ENCODE peak calls at places on chromosomes 7 and 10, in seven cellular contexts. R is SK-N-SH, K is MM.1S, P is GM23338, X is GM23248, M is hepatocyte, J is neural progenitor cell. Q is an unnamed sample.

GRCh38 chr7:20219446-20220292 is 2.5 kb upstream of the MACC1 start:
- DNase-seq in R (no peak), K (peak; percentile 99), P (peak; percentile 26), X (peak; percentile 71), M (peak; percentile 85), J (no peak), Q (no peak)

GRCh38 chr10:79295593-79295992 is 51.7 kb upstream of the PPIF start:
- DNase-seq in R (no peak), K (no peak), P (no peak), X (no peak), M (no peak), J (no peak), Q (no peak)

GRCh38 chr10:69512901-69513300 is 60.3 kb downstream of the NEUROG3 start:
- DNase-seq in R (no peak), K (no peak), P (no peak), X (peak; percentile 33), M (no peak), J (no peak), Q (no peak)

GRCh38 chr7:87339373-87339897 is 6.0 kb upstream of the CROT start:
- DNase-seq in R (no peak), K (no peak), P (no peak), X (no peak), M (no peak), J (no peak), Q (no peak)

GRCh38 chr7:111242361-111242760 is 151.4 kb downstream of the LRRN3 start:
- DNase-seq in R (no peak), K (no peak), P (no peak), X (no peak), M (no peak), J (peak; percentile 2), Q (no peak)

GRCh38 chr7:133845005-133845404 is 282.1 kb upstream of the LRGUK start:
- DNase-seq in R (no peak), K (no peak), P (no peak), X (no peak), M (no peak), J (no peak), Q (no peak)

GRCh38 chr7:134757938-134758337 is 21.5 kb upstream of the CALD1 start:
- DNase-seq in R (no peak), K (no peak), P (no peak), X (peak; percentile 69), M (no peak), J (no peak), Q (no peak)

GRCh38 chr10:5343092-5343491 is 21.7 kb upstream of the UCN3 start:
- DNase-seq in R (no peak), K (no peak), P (no peak), X (no peak), M (no peak), J (no peak), Q (no peak)

GRCh38 chr7:110604206-110604605 is 486.7 kb upstream of the LRRN3 start:
- DNase-seq in R (no peak), K (no peak), P (no peak), X (no peak), M (no peak), J (no peak), Q (no peak)

GRCh38 chr7:5296015-5296621 is 13.4 kb downstream of the SLC29A4 start:
- DNase-seq in R (no peak), K (no peak), P (peak; percentile 62), X (no peak), M (no peak), J (peak; percentile 86), Q (no peak)

GRCh38 chr10:131282961-131283360 is 28.6 kb downstream of the TCERG1L start:
- DNase-seq in R (no peak), K (no peak), P (no peak), X (no peak), M (no peak), J (no peak), Q (no peak)

GRCh38 chr7:22043367-22043766 is 97.7 kb upstream of the CDCA7L start:
- DNase-seq in R (no peak), K (no peak), P (no peak), X (peak; percentile 22), M (no peak), J (no peak), Q (no peak)

GRCh38 chr7:56048245-56048644 is 3.0 kb downstream of the PSPH start:
- DNase-seq in R (no peak), K (no peak), P (no peak), X (no peak), M (no peak), J (no peak), Q (no peak)
- TF ChIP-seq EZH2phosphoT487 in R (no peak), K (no peak), P (no peak), X (no peak), M (no peak), J (no peak), Q (no peak)

DNA sequence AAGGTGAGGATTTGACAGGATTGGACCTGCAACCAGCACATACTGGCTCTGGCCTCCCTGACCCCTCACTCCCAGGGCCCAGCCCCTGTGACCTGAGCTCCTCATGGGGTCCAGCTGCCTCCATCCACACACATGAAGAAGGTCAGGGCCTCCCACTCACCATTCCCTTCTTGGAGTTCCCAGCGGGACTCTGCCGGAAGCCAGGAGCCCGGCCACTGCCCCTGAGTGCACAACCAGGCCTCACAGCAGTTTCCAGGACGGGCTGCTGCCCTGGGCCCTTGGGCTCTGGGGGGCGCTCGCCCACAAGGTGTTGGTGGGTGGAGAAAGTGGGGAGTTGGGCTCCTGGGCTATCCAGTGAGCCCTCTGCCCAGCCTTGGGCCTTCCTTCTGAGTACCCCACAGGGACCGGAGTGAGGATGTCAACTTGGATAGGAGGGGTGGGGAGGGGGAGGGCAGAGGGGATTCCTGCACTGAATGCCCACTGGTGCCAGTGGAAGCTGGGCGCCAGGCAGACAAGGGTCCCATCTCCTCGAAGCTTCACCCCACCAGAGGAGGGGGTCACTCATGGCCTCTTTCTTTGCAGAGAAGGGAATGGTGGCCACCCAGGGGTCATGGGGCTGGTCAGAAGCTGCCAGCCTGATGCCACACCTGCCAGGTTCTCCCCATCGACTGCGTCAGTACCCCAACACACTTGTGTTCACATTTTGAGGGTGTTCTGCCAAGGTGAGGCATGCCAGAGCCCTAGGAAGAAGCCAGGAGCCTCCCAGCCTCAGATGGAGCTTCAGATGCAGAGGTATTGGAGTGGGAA is 115.3 kb downstream of the PTPN20 start:
- DNase-seq in R (no peak), K (no peak), P (no peak), X (no peak), M (no peak), J (no peak), Q (no peak)
- TF ChIP-seq EZH2phosphoT487 in R (no peak), K (no peak), P (no peak), X (no peak), M (no peak), J (no peak), Q (no peak)

GRCh38 chr7:12647364-12648219 is 39.8 kb upstream of the ARL4A start:
- DNase-seq in R (no peak), K (no peak), P (no peak), X (peak; percentile 87), M (peak; percentile 24), J (no peak), Q (peak; percentile 80)

GRCh38 chr7:12648704-12649261 is 38.6 kb upstream of the ARL4A start:
- DNase-seq in R (no peak), K (no peak), P (peak; percentile 47), X (no peak), M (no peak), J (peak; percentile 54), Q (no peak)

GRCh38 chr7:12646139-12646538 is 41.3 kb upstream of the ARL4A start:
- DNase-seq in R (no peak), K (no peak), P (peak; percentile 61), X (no peak), M (no peak), J (peak; percentile 16), Q (no peak)

GRCh38 chr7:12650080-12650479 is 37.4 kb upstream of the ARL4A start:
- DNase-seq in R (no peak), K (no peak), P (no peak), X (no peak), M (no peak), J (no peak), Q (no peak)

DNA sequence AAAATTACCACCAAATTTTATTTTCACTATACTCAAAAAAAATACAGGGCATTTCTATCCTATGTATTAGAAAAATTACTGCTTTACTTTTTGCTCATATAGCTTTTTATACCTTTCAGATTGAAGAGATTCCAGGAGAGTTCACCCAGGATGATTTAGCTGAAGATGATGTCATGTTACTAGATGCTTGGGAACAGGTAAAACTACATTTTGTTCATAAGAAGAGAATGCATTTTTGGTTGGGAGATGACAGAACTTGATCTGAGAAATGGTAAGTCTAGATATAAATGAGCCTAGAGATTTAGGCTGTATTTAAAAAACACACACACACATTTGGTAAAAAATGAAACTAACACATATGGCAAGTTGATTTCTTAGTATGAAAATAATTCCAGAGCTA is 38.1 kb upstream of the ARL4A start:
- DNase-seq in R (no peak), K (no peak), P (no peak), X (no peak), M (no peak), J (no peak), Q (no peak)
- TF ChIP-seq EZH2phosphoT487 in R (no peak), K (no peak), P (no peak), X (no peak), M (no peak), J (no peak), Q (no peak)

GRCh38 chr10:112376578-112376855 is 2.6 kb downstream of the ACSL5 start:
- DNase-seq in R (no peak), K (no peak), P (no peak), X (no peak), M (no peak), J (no peak), Q (no peak)
- TF ChIP-seq EZH2phosphoT487 in R (no peak), K (no peak), P (no peak), X (no peak), M (no peak), J (no peak), Q (no peak)

GRCh38 chr10:32961892-32962369 is 3.9 kb upstream of the ITGB1 start:
- DNase-seq in R (no peak), K (no peak), P (peak; percentile 74), X (peak; percentile 91), M (peak; percentile 38), J (no peak), Q (peak; percentile 69)
- TF ChIP-seq EZH2phosphoT487 in R (no peak), K (no peak), P (no peak), X (no peak), M (no peak), J (no peak), Q (no peak)

GRCh38 chr10:100621360-100622205 is 85.8 kb downstream of the HIF1AN start:
- DNase-seq in R (peak; percentile 56), K (no peak), P (no peak), X (no peak), M (no peak), J (no peak), Q (no peak)
- TF ChIP-seq EZH2phosphoT487 in R (no peak), K (no peak), P (no peak), X (no peak), M (no peak), J (no peak), Q (no peak)

DNA sequence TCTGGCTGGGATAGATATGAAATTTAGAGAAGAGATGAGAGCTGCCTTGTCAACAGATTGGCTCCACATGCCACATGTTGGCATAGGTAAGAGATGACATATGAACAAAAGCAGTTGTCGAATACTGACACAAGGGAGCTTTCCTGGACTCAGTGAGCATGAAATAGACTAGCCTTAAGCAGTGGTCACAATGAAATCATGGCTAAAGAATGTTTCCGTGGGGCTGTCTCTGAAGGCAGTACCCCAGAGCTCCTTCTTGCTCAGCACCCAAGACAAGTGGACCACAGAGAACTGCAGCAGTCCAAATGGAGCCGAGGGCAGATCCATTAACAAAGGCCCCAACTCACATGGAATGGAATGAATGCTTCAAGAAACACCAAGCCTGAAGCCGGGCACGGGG is 445.4 kb downstream of the GFRA1 start:
- DNase-seq in R (no peak), K (no peak), P (no peak), X (peak; percentile 73), M (no peak), J (no peak), Q (no peak)
- TF ChIP-seq EZH2phosphoT487 in R (no peak), K (no peak), P (no peak), X (no peak), M (no peak), J (no peak), Q (no peak)

GRCh38 chr10:30701471-30702173 is 72.1 kb upstream of the LYZL2 start:
- DNase-seq in R (peak; percentile 48), K (peak; percentile 90), P (no peak), X (peak; percentile 72), M (no peak), J (no peak), Q (no peak)
- TF ChIP-seq EZH2phosphoT487 in R (no peak), K (no peak), P (no peak), X (no peak), M (no peak), J (no peak), Q (no peak)

Q was measured in HCT116.